ENCODE peak calls at places on chromosome 7, in six cellular contexts. A is lower lobe of right lung, S is natural killer cell, N is A549, J is activated B cell treated with CpG ODN at 0.5 μM for 24 hours, K is heart right ventricle. T is an unnamed sample.
A peak's percentile ranks its signal among the peaks of the same experiment; 100 is the strongest.

GRCh38 chr7:74027683-74028320 is at the start of gene ELN:
- ATAC-seq in S (no peak), J (no peak), K (peak; percentile 85), N (no peak), A (peak; percentile 63), T (no peak)

GRCh38 chr7:106732045-106732444 is 71.1 kb upstream of the CCDC71L start:
- ATAC-seq in J (no peak), A (peak; percentile 20), K (no peak), S (no peak), N (no peak), T (peak; percentile 58)

GRCh38 chr7:119964065-119964464 is 308.9 kb upstream of the KCND2 start:
- ATAC-seq in N (no peak), K (no peak), J (no peak), A (no peak), S (no peak), T (no peak)

GRCh38 chr7:99098317-99098823 is 45.5 kb downstream of the SMURF1 start:
- ATAC-seq in N (peak; percentile 22), J (no peak), A (no peak), S (no peak), K (no peak), T (peak; percentile 35)

GRCh38 chr7:150918378-150918777 is 59.7 kb downstream of the KCNH2 start:
- ATAC-seq in N (no peak), S (no peak), K (no peak), J (no peak), A (no peak), T (no peak)

GRCh38 chr7:106592282-106593027 is 68.5 kb downstream of the CCDC71L start:
- ATAC-seq in K (no peak), S (no peak), J (no peak), A (no peak), N (no peak), T (peak; percentile 12)

GRCh38 chr7:29588900-29589696 is 25.5 kb downstream of the PRR15 start:
- ATAC-seq in A (peak; percentile 76), S (peak; percentile 82), N (peak; percentile 85), J (peak; percentile 69), K (no peak), T (no peak)

GRCh38 chr7:149284343-149284742 is 22.3 kb downstream of the ZNF783 start:
- ATAC-seq in S (no peak), N (no peak), J (no peak), A (no peak), K (no peak), T (no peak)

GRCh38 chr7:16554518-16555236 is 28.1 kb downstream of the LRRC72 start:
- ATAC-seq in J (no peak), S (no peak), K (peak; percentile 78), A (no peak), N (no peak), T (no peak)

GRCh38 chr7:101984141-101984879 is 166.9 kb downstream of the CUX1 start:
- ATAC-seq in K (no peak), A (no peak), J (no peak), S (no peak), N (no peak), T (no peak)

GRCh38 chr7:35520810-35521059 is 174.2 kb downstream of the HERPUD2 start:
- ATAC-seq in S (no peak), N (no peak), J (no peak), A (no peak), K (peak; percentile 20), T (no peak)

GRCh38 chr7:138387755-138388475 is 72.1 kb upstream of the TRIM24 start:
- ATAC-seq in K (no peak), N (no peak), J (no peak), S (peak; percentile 39), A (no peak), T (peak; percentile 16)

GRCh38 chr7:91287685-91288084 is 23.5 kb downstream of the FZD1 start:
- ATAC-seq in K (peak; percentile 51), S (no peak), A (peak; percentile 36), N (no peak), J (no peak), T (no peak)

GRCh38 chr7:121016976-121017375 is 28.5 kb downstream of the CPED1 start:
- ATAC-seq in A (no peak), K (peak; percentile 41), S (no peak), N (no peak), J (no peak), T (no peak)

GRCh38 chr7:69365588-69366241 is 232.6 kb upstream of the AUTS2 start:
- ATAC-seq in S (no peak), A (no peak), K (no peak), J (no peak), N (peak; percentile 76), T (no peak)

GRCh38 chr7:105353752-105354328 is 34.9 kb downstream of the SRPK2 start:
- ATAC-seq in K (peak; percentile 42), N (peak; percentile 24), S (peak; percentile 42), J (peak; percentile 36), A (peak; percentile 44), T (no peak)

GRCh38 chr7:111803015-111803758 is 240.9 kb upstream of the IMMP2L start:
- ATAC-seq in N (no peak), J (no peak), K (no peak), S (no peak), A (no peak), T (no peak)

GRCh38 chr7:99579956-99580777 is 17.9 kb upstream of the TMEM225B start:
- ATAC-seq in J (peak; percentile 79), A (peak; percentile 80), K (peak; percentile 61), S (peak; percentile 55), N (peak; percentile 62), T (peak; percentile 70)

GRCh38 chr7:96479015-96479645 is 157.2 kb upstream of the SLC25A13 start:
- ATAC-seq in K (no peak), N (no peak), S (peak; percentile 30), A (no peak), J (no peak), T (peak; percentile 80)

GRCh38 chr7:16759840-16760239 is 6.3 kb downstream of the TSPAN13 start:
- ATAC-seq in S (no peak), K (no peak), N (no peak), J (peak; percentile 40), A (no peak), T (peak; percentile 72)

GRCh38 chr7:147231275-147231674 is 1114.7 kb downstream of the CNTNAP2 start:
- ATAC-seq in S (no peak), K (no peak), N (no peak), J (no peak), A (no peak), T (no peak)

GRCh38 chr7:144873316-144873845 is 37.5 kb upstream of the TPK1 start:
- ATAC-seq in N (no peak), A (no peak), S (no peak), K (no peak), J (no peak), T (no peak)

GRCh38 chr7:4681218-4681851 is 760 bp upstream of the FOXK1 start:
- ATAC-seq in N (no peak), A (no peak), K (no peak), J (no peak), S (no peak), T (no peak)

GRCh38 chr7:143269254-143269653 is 6.0 kb downstream of the GSTK1 start:
- ATAC-seq in S (no peak), J (no peak), K (no peak), A (no peak), N (no peak), T (no peak)

GRCh38 chr7:139153832-139154231 is 44.3 kb upstream of the ZC3HAV1 start:
- ATAC-seq in J (no peak), N (no peak), A (peak; percentile 93), S (no peak), K (no peak), T (peak; percentile 83)

GRCh38 chr7:2637505-2638223 is 5.9 kb downstream of the TTYH3 start:
- ATAC-seq in N (no peak), S (no peak), K (no peak), J (peak; percentile 45), A (peak; percentile 6), T (no peak)

GRCh38 chr7:38330861-38331709 is 57.6 kb upstream of the TARP start:
- ATAC-seq in A (no peak), J (no peak), S (peak; percentile 80), K (no peak), N (no peak), T (no peak)

GRCh38 chr7:142383826-142384507 is 126.1 kb upstream of the PRSS58 start:
- ATAC-seq in A (peak; percentile 47), J (no peak), K (no peak), S (peak; percentile 9), N (no peak), T (peak; percentile 79)

GRCh38 chr7:98120559-98120958 is 13.9 kb downstream of the LMTK2 start:
- ATAC-seq in J (no peak), A (no peak), N (no peak), S (no peak), K (no peak), T (no peak)

GRCh38 chr7:144769352-144769751 is 66.5 kb downstream of the TPK1 start:
- ATAC-seq in S (no peak), A (no peak), J (no peak), N (no peak), K (no peak), T (no peak)

GRCh38 chr7:107978815-107979408 is 24.0 kb downstream of the LAMB1 start:
- ATAC-seq in S (no peak), K (no peak), A (no peak), J (no peak), N (no peak), T (no peak)

GRCh38 chr7:98163704-98164478 is 47.3 kb upstream of the BHLHA15 start:
- ATAC-seq in K (no peak), S (no peak), A (peak; percentile 85), J (no peak), N (no peak), T (no peak)